ENCODE peak calls at places on chromosomes 5 and 9, in four cellular contexts. One of them, this sample, is unnamed.
A peak's percentile ranks its signal among the peaks of the same experiment; 100 is the strongest.

GRCh38 chr5:125607018-125607417 is 816.2 kb upstream of the GRAMD2B start:
- DNase-seq in left ventricle myocardium inferior: no peak
- DNase-seq in heart left ventricle: no peak
- DNase-seq in body of pancreas: no peak
- DNase-seq in this sample: no peak

GRCh38 chr5:115774684-115775083 is 41.8 kb downstream of the CDO1 start:
- DNase-seq in heart left ventricle: peak; percentile 62
- DNase-seq in body of pancreas: no peak
- DNase-seq in left ventricle myocardium inferior: peak; percentile 24
- DNase-seq in this sample: no peak

GRCh38 chr5:54184797-54185196 is 125.6 kb downstream of the ARL15 start:
- DNase-seq in left ventricle myocardium inferior: no peak
- DNase-seq in heart left ventricle: no peak
- DNase-seq in body of pancreas: no peak
- DNase-seq in this sample: no peak

GRCh38 chr5:170481839-170482238 is 22.0 kb upstream of the KCNIP1 start:
- DNase-seq in heart left ventricle: no peak
- DNase-seq in left ventricle myocardium inferior: no peak
- DNase-seq in body of pancreas: no peak
- DNase-seq in this sample: no peak

GRCh38 chr9:83130541-83130940 is 67.6 kb upstream of the RASEF start:
- DNase-seq in heart left ventricle: no peak
- DNase-seq in body of pancreas: no peak
- DNase-seq in left ventricle myocardium inferior: no peak
- DNase-seq in this sample: no peak

GRCh38 chr5:171139227-171139626 is 169.8 kb upstream of the TLX3 start:
- DNase-seq in heart left ventricle: no peak
- DNase-seq in body of pancreas: no peak
- DNase-seq in left ventricle myocardium inferior: no peak
- DNase-seq in this sample: no peak

GRCh38 chr9:95901506-95901905 is 26.0 kb downstream of the ERCC6L2 start:
- DNase-seq in body of pancreas: peak; percentile 39
- DNase-seq in left ventricle myocardium inferior: no peak
- DNase-seq in heart left ventricle: no peak
- DNase-seq in this sample: no peak

GRCh38 chr9:111298831-111299603 is 31.0 kb downstream of the OR2K2 start:
- DNase-seq in body of pancreas: no peak
- DNase-seq in left ventricle myocardium inferior: peak; percentile 59
- DNase-seq in heart left ventricle: peak; percentile 26
- DNase-seq in this sample: no peak

GRCh38 chr5:58986281-58986680 is 403.4 kb downstream of the RAB3C start:
- DNase-seq in body of pancreas: no peak
- DNase-seq in left ventricle myocardium inferior: no peak
- DNase-seq in heart left ventricle: no peak
- DNase-seq in this sample: no peak

GRCh38 chr5:135242021-135242480 is 157.0 kb downstream of the MACROH2A1 start:
- DNase-seq in left ventricle myocardium inferior: no peak
- DNase-seq in body of pancreas: no peak
- DNase-seq in heart left ventricle: peak; percentile 19
- DNase-seq in this sample: peak; percentile 2

GRCh38 chr5:95817430-95817829 is 5.1 kb downstream of the GLRX start:
- DNase-seq in heart left ventricle: no peak
- DNase-seq in body of pancreas: no peak
- DNase-seq in left ventricle myocardium inferior: no peak
- DNase-seq in this sample: no peak

GRCh38 chr5:119708076-119708790 is 78.9 kb downstream of the FAM170A start:
- DNase-seq in body of pancreas: no peak
- DNase-seq in heart left ventricle: no peak
- DNase-seq in left ventricle myocardium inferior: no peak
- DNase-seq in this sample: no peak

GRCh38 chr9:90724880-90725279 is 76.7 kb upstream of the SYK start:
- DNase-seq in heart left ventricle: no peak
- DNase-seq in body of pancreas: no peak
- DNase-seq in left ventricle myocardium inferior: no peak
- DNase-seq in this sample: no peak

GRCh38 chr5:79640571-79641055 is 28.4 kb downstream of the TENT2 start:
- DNase-seq in body of pancreas: no peak
- DNase-seq in left ventricle myocardium inferior: no peak
- DNase-seq in heart left ventricle: no peak
- DNase-seq in this sample: no peak

GRCh38 chr5:98936948-98937715 is 8.3 kb upstream of the CHD1 start:
- DNase-seq in heart left ventricle: no peak
- DNase-seq in left ventricle myocardium inferior: no peak
- DNase-seq in body of pancreas: no peak
- DNase-seq in this sample: no peak

GRCh38 chr5:98935206-98935605 is 6.4 kb upstream of the CHD1 start:
- DNase-seq in left ventricle myocardium inferior: no peak
- DNase-seq in body of pancreas: no peak
- DNase-seq in heart left ventricle: no peak
- DNase-seq in this sample: no peak

GRCh38 chr5:98940586-98940985 is 11.8 kb upstream of the CHD1 start:
- DNase-seq in heart left ventricle: no peak
- DNase-seq in body of pancreas: no peak
- DNase-seq in left ventricle myocardium inferior: no peak
- DNase-seq in this sample: no peak

GRCh38 chr5:98941131-98941883 is 12.5 kb upstream of the CHD1 start:
- DNase-seq in left ventricle myocardium inferior: no peak
- DNase-seq in heart left ventricle: no peak
- DNase-seq in body of pancreas: no peak
- DNase-seq in this sample: peak; percentile 39

GRCh38 chr5:98938459-98938858 is 9.7 kb upstream of the CHD1 start:
- DNase-seq in left ventricle myocardium inferior: no peak
- DNase-seq in heart left ventricle: no peak
- DNase-seq in body of pancreas: no peak
- DNase-seq in this sample: no peak
- H3K27ac ChIP-seq in left ventricle myocardium inferior: peak overlapping the region; percentile 82
- H3K27ac ChIP-seq in heart left ventricle: peak overlapping the region; percentile 55
- H3K27ac ChIP-seq in body of pancreas: no peak overlapping the region
- H3K27ac ChIP-seq in this sample: no peak overlapping the region

GRCh38 chr9:132348676-132349075 is 6.1 kb downstream of the SETX start:
- DNase-seq in left ventricle myocardium inferior: no peak
- DNase-seq in heart left ventricle: no peak
- DNase-seq in body of pancreas: no peak
- DNase-seq in this sample: no peak

GRCh38 chr9:132354645-132355355 is at the start of gene SETX:
- DNase-seq in left ventricle myocardium inferior: peak; percentile 98
- DNase-seq in body of pancreas: peak; percentile 97
- DNase-seq in heart left ventricle: peak; percentile 98
- DNase-seq in this sample: peak; percentile 98

GRCh38 chr9:132350861-132351315 is 3.9 kb downstream of the SETX start:
- DNase-seq in heart left ventricle: no peak
- DNase-seq in body of pancreas: no peak
- DNase-seq in left ventricle myocardium inferior: no peak
- DNase-seq in this sample: no peak

GRCh38 chr9:132356276-132356924 is 1.6 kb upstream of the SETX start:
- DNase-seq in left ventricle myocardium inferior: no peak
- DNase-seq in heart left ventricle: no peak
- DNase-seq in body of pancreas: peak; percentile 15
- DNase-seq in this sample: no peak

GRCh38 chr9:132351404-132352050 is 3.3 kb downstream of the SETX start:
- DNase-seq in heart left ventricle: no peak
- DNase-seq in left ventricle myocardium inferior: no peak
- DNase-seq in body of pancreas: no peak
- DNase-seq in this sample: no peak
- H3K27ac ChIP-seq in heart left ventricle: no peak overlapping the region
- H3K27ac ChIP-seq in left ventricle myocardium inferior: peak overlapping the region; percentile 17
- H3K27ac ChIP-seq in body of pancreas: peak overlapping the region; percentile 8
- H3K27ac ChIP-seq in this sample: no peak overlapping the region

GRCh38 chr5:146203011-146203871 is at the start of gene RBM27:
- DNase-seq in heart left ventricle: peak; percentile 96
- DNase-seq in body of pancreas: peak; percentile 98
- DNase-seq in left ventricle myocardium inferior: peak; percentile 97
- DNase-seq in this sample: peak; percentile 97

GRCh38 chr5:146203872-146204192 is 427 bp downstream of the RBM27 start:
- DNase-seq in body of pancreas: no peak
- DNase-seq in heart left ventricle: no peak
- DNase-seq in left ventricle myocardium inferior: no peak
- DNase-seq in this sample: no peak

GRCh38 chr5:146196459-146197048 is 6.9 kb upstream of the RBM27 start:
- DNase-seq in left ventricle myocardium inferior: no peak
- DNase-seq in heart left ventricle: no peak
- DNase-seq in body of pancreas: no peak
- DNase-seq in this sample: no peak

DNA sequence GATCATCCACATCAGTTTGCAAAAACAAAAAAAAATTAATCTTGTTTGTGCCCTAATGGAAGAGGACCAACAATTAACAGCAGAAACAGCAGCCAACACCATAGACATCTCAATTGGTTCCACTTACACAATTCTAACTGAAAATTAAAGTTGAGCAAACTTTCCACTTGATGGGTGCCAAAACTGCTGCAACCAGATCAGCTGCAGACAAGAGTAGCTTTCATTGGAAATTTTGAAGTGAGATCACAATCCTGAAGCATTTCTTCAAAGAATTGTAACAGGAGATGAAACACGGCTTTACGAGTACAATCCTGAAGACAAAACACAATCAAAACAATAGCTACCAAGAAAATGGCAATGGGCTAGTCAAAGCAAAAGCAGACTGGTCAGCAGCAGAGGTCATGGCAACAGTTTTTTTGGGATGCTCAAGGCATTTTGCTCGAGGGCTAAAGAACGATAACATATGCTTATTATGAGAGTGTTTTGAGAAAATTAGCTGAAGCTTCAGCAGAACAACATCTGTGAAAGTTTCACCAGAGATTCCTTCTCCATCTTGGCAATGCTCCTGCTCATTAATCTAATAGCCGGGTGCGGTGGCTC is 4.1 kb upstream of the RBM27 start:
- DNase-seq in heart left ventricle: no peak
- DNase-seq in left ventricle myocardium inferior: no peak
- DNase-seq in body of pancreas: no peak
- DNase-seq in this sample: no peak
- H3K27ac ChIP-seq in heart left ventricle: no peak overlapping the region
- H3K27ac ChIP-seq in left ventricle myocardium inferior: no peak overlapping the region
- H3K27ac ChIP-seq in body of pancreas: no peak overlapping the region
- H3K27ac ChIP-seq in this sample: no peak overlapping the region

DNA sequence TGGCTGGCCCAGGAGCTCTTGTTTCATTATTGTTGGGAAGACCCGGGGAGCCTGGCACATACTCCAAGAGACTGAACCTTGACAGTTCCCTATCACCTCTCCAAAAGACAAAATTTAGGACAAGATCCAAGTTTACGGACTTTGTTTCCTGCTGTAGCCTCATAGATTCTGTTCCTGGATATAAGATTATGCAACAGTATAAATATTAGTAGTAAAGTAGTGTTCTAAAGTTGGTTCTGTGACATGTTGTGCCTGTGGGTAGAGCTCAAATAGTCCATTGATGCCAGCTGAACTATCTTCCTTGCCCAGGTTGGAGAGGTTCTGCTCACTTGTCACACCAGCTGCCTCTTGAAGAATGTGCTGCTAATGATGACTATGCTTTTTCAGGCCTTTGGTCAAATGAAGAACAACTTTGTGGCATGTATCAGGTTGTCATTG is 430.2 kb downstream of the DMAC1 start:
- DNase-seq in left ventricle myocardium inferior: no peak
- DNase-seq in body of pancreas: no peak
- DNase-seq in heart left ventricle: no peak
- DNase-seq in this sample: no peak
- H3K27ac ChIP-seq in left ventricle myocardium inferior: peak overlapping the region; percentile 80
- H3K27ac ChIP-seq in body of pancreas: peak overlapping the region; percentile 68
- H3K27ac ChIP-seq in heart left ventricle: peak overlapping the region; percentile 55
- H3K27ac ChIP-seq in this sample: no peak overlapping the region

GRCh38 chr9:84755375-84755774 is 85.8 kb downstream of the NTRK2 start:
- DNase-seq in body of pancreas: no peak
- DNase-seq in heart left ventricle: no peak
- DNase-seq in left ventricle myocardium inferior: no peak
- DNase-seq in this sample: no peak

GRCh38 chr9:84754896-84755295 is 85.4 kb downstream of the NTRK2 start:
- DNase-seq in heart left ventricle: no peak
- DNase-seq in left ventricle myocardium inferior: no peak
- DNase-seq in body of pancreas: no peak
- DNase-seq in this sample: no peak

GRCh38 chr9:84754461-84754860 is 84.9 kb downstream of the NTRK2 start:
- DNase-seq in heart left ventricle: no peak
- DNase-seq in left ventricle myocardium inferior: no peak
- DNase-seq in body of pancreas: no peak
- DNase-seq in this sample: no peak

GRCh38 chr9:84758817-84759216 is 89.3 kb downstream of the NTRK2 start:
- DNase-seq in heart left ventricle: no peak
- DNase-seq in left ventricle myocardium inferior: no peak
- DNase-seq in body of pancreas: no peak
- DNase-seq in this sample: no peak

GRCh38 chr9:84756156-84756555 is 86.6 kb downstream of the NTRK2 start:
- DNase-seq in left ventricle myocardium inferior: no peak
- DNase-seq in heart left ventricle: no peak
- DNase-seq in body of pancreas: no peak
- DNase-seq in this sample: no peak
- H3K27ac ChIP-seq in left ventricle myocardium inferior: peak overlapping the region; percentile 33
- H3K27ac ChIP-seq in heart left ventricle: no peak overlapping the region
- H3K27ac ChIP-seq in body of pancreas: no peak overlapping the region
- H3K27ac ChIP-seq in this sample: no peak overlapping the region

GRCh38 chr9:76374702-76375543 is 19.3 kb downstream of the RFK start:
- DNase-seq in heart left ventricle: peak; percentile 79
- DNase-seq in body of pancreas: peak; percentile 87
- DNase-seq in left ventricle myocardium inferior: peak; percentile 69
- DNase-seq in this sample: peak; percentile 35
- H3K27ac ChIP-seq in heart left ventricle: peak overlapping the region; percentile 64
- H3K27ac ChIP-seq in body of pancreas: peak overlapping the region; percentile 86
- H3K27ac ChIP-seq in left ventricle myocardium inferior: peak overlapping the region; percentile 65
- H3K27ac ChIP-seq in this sample: no peak overlapping the region

DNA sequence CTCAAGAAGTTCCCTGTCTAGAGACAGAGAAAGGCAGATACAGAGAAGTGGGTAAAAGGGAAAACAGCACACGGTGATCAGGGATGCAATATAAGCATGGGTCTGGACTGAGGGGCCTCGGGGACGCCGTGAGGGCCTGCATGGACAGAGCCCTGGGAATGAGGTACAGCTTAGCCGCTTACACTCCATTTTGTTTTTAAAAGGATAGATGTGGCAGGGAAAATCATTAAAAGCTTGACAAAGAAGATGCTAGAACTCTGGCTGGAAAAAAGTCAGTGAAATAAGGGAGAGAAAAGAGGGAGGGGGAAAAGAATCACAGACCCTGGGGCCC is 69.1 kb downstream of the EPB41L4B start:
- DNase-seq in body of pancreas: no peak
- DNase-seq in heart left ventricle: no peak
- DNase-seq in left ventricle myocardium inferior: no peak
- DNase-seq in this sample: no peak
- H3K27ac ChIP-seq in body of pancreas: peak overlapping the region; percentile 91
- H3K27ac ChIP-seq in heart left ventricle: no peak overlapping the region
- H3K27ac ChIP-seq in left ventricle myocardium inferior: peak overlapping the region; percentile 53
- H3K27ac ChIP-seq in this sample: no peak overlapping the region

This sample was measured in WERI-Rb-1.